ENCODE peak calls at places on chromosomes 12 and 14, in four cellular contexts. One of them, this sample, is unnamed.

GRCh38 chr12:50219544-50219943 is 52.4 kb upstream of the CERS5 start:
- DNase-seq in right lobe of liver: no peak
- DNase-seq in body of pancreas: no peak
- DNase-seq in LNCaP clone FGC: no peak
- DNase-seq in this sample: no peak

GRCh38 chr14:42710071-42710470 is 1103.4 kb downstream of the LRFN5 start:
- DNase-seq in right lobe of liver: no peak
- DNase-seq in LNCaP clone FGC: no peak
- DNase-seq in body of pancreas: no peak
- DNase-seq in this sample: no peak

GRCh38 chr12:91327889-91328288 is 145.3 kb upstream of the DCN start:
- DNase-seq in LNCaP clone FGC: peak
- DNase-seq in right lobe of liver: no peak
- DNase-seq in body of pancreas: no peak
- DNase-seq in this sample: no peak

GRCh38 chr12:89067436-89067835 is 284.9 kb downstream of the DUSP6 start:
- DNase-seq in right lobe of liver: no peak
- DNase-seq in LNCaP clone FGC: no peak
- DNase-seq in body of pancreas: no peak
- DNase-seq in this sample: peak

GRCh38 chr14:30621354-30621953 is 665 bp upstream of the SCFD1 start:
- DNase-seq in body of pancreas: peak
- DNase-seq in LNCaP clone FGC: no peak
- DNase-seq in right lobe of liver: peak
- DNase-seq in this sample: peak

GRCh38 chr14:76389841-76390240 is 13.9 kb downstream of the ESRRB start:
- DNase-seq in body of pancreas: no peak
- DNase-seq in right lobe of liver: no peak
- DNase-seq in LNCaP clone FGC: no peak
- DNase-seq in this sample: no peak

GRCh38 chr14:65333926-65334687 is 78.4 kb upstream of the FUT8 start:
- DNase-seq in LNCaP clone FGC: no peak
- DNase-seq in right lobe of liver: no peak
- DNase-seq in body of pancreas: no peak
- DNase-seq in this sample: no peak

GRCh38 chr12:65199604-65200003 is 30.2 kb downstream of the LEMD3 start:
- DNase-seq in right lobe of liver: no peak
- DNase-seq in LNCaP clone FGC: no peak
- DNase-seq in body of pancreas: no peak
- DNase-seq in this sample: no peak

GRCh38 chr12:89884917-89885316 is 176.3 kb upstream of the ATP2B1 start:
- DNase-seq in right lobe of liver: no peak
- DNase-seq in LNCaP clone FGC: no peak
- DNase-seq in body of pancreas: no peak
- DNase-seq in this sample: no peak

GRCh38 chr12:75564821-75565220 is 53.4 kb upstream of the KRR1 start:
- DNase-seq in right lobe of liver: no peak
- DNase-seq in LNCaP clone FGC: no peak
- DNase-seq in body of pancreas: no peak
- DNase-seq in this sample: no peak

GRCh38 chr12:25119020-25119419 is 75.9 kb downstream of the DNAI7 start:
- DNase-seq in right lobe of liver: no peak
- DNase-seq in LNCaP clone FGC: no peak
- DNase-seq in body of pancreas: no peak
- DNase-seq in this sample: no peak

GRCh38 chr12:34335819-34336262 is 313.5 kb downstream of the ALG10 start:
- DNase-seq in LNCaP clone FGC: no peak
- DNase-seq in body of pancreas: no peak
- DNase-seq in right lobe of liver: no peak
- DNase-seq in this sample: no peak

GRCh38 chr14:34912182-34912581 is 37.0 kb upstream of the BAZ1A start:
- DNase-seq in LNCaP clone FGC: no peak
- DNase-seq in right lobe of liver: no peak
- DNase-seq in body of pancreas: no peak
- DNase-seq in this sample: no peak

GRCh38 chr14:45364565-45364964 is 111.6 kb upstream of the MIS18BP1 start:
- DNase-seq in body of pancreas: no peak
- DNase-seq in right lobe of liver: no peak
- DNase-seq in LNCaP clone FGC: no peak
- DNase-seq in this sample: no peak

GRCh38 chr12:49872781-49873181 is 29.9 kb upstream of the BCDIN3D start:
- DNase-seq in LNCaP clone FGC: no peak
- DNase-seq in body of pancreas: no peak
- DNase-seq in right lobe of liver: no peak
- DNase-seq in this sample: peak

GRCh38 chr12:96445743-96446655 is 43.4 kb upstream of the CFAP54 start:
- DNase-seq in right lobe of liver: no peak
- DNase-seq in body of pancreas: peak
- DNase-seq in LNCaP clone FGC: no peak
- DNase-seq in this sample: peak

GRCh38 chr12:25254271-25254880 is 3.6 kb upstream of the KRAS start:
- DNase-seq in body of pancreas: no peak
- DNase-seq in LNCaP clone FGC: no peak
- DNase-seq in right lobe of liver: no peak
- DNase-seq in this sample: no peak

GRCh38 chr14:100639280-100639679 is 52.1 kb upstream of the BEGAIN start:
- DNase-seq in body of pancreas: no peak
- DNase-seq in LNCaP clone FGC: no peak
- DNase-seq in right lobe of liver: no peak
- DNase-seq in this sample: no peak

GRCh38 chr12:47408171-47408871 is 297.5 kb downstream of the RPAP3 start:
- DNase-seq in right lobe of liver: no peak
- DNase-seq in LNCaP clone FGC: peak
- DNase-seq in body of pancreas: peak
- DNase-seq in this sample: peak

GRCh38 chr12:4074129-4074528 is 199.4 kb upstream of the CCND2 start:
- DNase-seq in body of pancreas: no peak
- DNase-seq in LNCaP clone FGC: no peak
- DNase-seq in right lobe of liver: no peak
- DNase-seq in this sample: no peak

GRCh38 chr12:4064008-4064407 is 190.8 kb upstream of the PARP11 start:
- DNase-seq in body of pancreas: no peak
- DNase-seq in LNCaP clone FGC: no peak
- DNase-seq in right lobe of liver: no peak
- DNase-seq in this sample: no peak

GRCh38 chr12:4069046-4070010 is 196.1 kb upstream of the PARP11 start:
- DNase-seq in LNCaP clone FGC: no peak
- DNase-seq in body of pancreas: no peak
- DNase-seq in right lobe of liver: no peak
- DNase-seq in this sample: peak
- TF ChIP-seq CTCF in LNCaP clone FGC: no peak
- TF ChIP-seq CTCF in body of pancreas: no peak
- TF ChIP-seq CTCF in right lobe of liver: no peak
- TF ChIP-seq CTCF in this sample: no peak

DNA sequence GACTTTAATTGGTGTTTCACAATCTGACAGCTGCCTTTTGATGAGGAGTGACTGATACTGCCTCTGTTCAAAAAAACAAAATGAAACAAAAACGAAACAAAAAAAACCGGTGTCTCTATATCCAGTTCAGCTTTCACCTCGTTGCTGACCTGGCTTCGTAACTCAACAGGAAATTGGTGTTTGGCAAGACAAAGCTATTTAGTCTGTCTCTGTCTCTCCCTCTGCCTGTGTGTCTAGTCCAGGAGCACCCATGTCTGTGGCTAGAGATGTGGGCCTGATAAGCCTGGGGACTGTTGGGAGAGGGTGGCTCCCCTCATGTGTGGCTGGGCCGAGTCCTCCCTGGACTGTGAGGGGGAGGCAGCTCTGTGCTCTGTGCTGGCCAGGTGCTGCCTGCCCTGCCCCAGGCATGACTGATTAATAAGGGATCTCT is 11.3 kb downstream of the CACNA1C start:
- DNase-seq in LNCaP clone FGC: no peak
- DNase-seq in right lobe of liver: no peak
- DNase-seq in body of pancreas: no peak
- DNase-seq in this sample: no peak
- H3K4me3 ChIP-seq in LNCaP clone FGC: no peak
- H3K4me3 ChIP-seq in right lobe of liver: no peak
- H3K4me3 ChIP-seq in body of pancreas: no peak
- H3K4me3 ChIP-seq in this sample: no peak

GRCh38 chr14:20866194-20866593 is 25.0 kb upstream of the RNASE3 start:
- DNase-seq in right lobe of liver: no peak
- DNase-seq in LNCaP clone FGC: no peak
- DNase-seq in body of pancreas: no peak
- DNase-seq in this sample: no peak

DNA sequence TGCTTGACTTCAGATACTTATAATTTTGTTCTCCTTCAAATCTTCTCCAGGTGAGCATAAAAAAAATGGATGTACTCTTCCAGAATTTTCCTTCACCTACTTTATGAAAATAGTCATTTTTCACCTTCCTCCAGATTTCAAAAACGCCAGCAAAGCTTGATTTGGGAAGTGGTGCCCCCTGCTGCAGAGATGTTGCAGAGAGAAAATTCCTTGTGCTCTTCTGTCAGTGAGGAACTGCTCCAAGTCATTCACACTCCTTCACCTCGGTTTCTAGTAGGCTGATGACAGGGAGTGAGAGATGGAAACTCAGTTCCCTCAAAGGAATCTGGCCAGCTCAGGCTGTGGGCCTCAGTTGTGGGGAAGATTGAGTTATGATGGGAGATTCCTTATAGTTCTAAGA is 24.2 kb upstream of the RNASE3 start:
- DNase-seq in LNCaP clone FGC: no peak
- DNase-seq in body of pancreas: peak
- DNase-seq in right lobe of liver: no peak
- DNase-seq in this sample: no peak
- TF ChIP-seq CTCF in LNCaP clone FGC: peak
- TF ChIP-seq CTCF in body of pancreas: peak
- TF ChIP-seq CTCF in right lobe of liver: no peak
- TF ChIP-seq CTCF in this sample: peak

GRCh38 chr12:1474567-1475153 is 119.7 kb downstream of the FBXL14 start:
- DNase-seq in body of pancreas: no peak
- DNase-seq in right lobe of liver: no peak
- DNase-seq in LNCaP clone FGC: no peak
- DNase-seq in this sample: peak
- H3K4me3 ChIP-seq in body of pancreas: no peak
- H3K4me3 ChIP-seq in right lobe of liver: no peak
- H3K4me3 ChIP-seq in LNCaP clone FGC: no peak
- H3K4me3 ChIP-seq in this sample: no peak

GRCh38 chr14:92510972-92511371 is 2.6 kb upstream of the RIN3 start:
- DNase-seq in LNCaP clone FGC: no peak
- DNase-seq in right lobe of liver: no peak
- DNase-seq in body of pancreas: no peak
- DNase-seq in this sample: no peak
- TF ChIP-seq CTCF in LNCaP clone FGC: peak
- TF ChIP-seq CTCF in right lobe of liver: peak
- TF ChIP-seq CTCF in body of pancreas: no peak
- TF ChIP-seq CTCF in this sample: no peak

DNA sequence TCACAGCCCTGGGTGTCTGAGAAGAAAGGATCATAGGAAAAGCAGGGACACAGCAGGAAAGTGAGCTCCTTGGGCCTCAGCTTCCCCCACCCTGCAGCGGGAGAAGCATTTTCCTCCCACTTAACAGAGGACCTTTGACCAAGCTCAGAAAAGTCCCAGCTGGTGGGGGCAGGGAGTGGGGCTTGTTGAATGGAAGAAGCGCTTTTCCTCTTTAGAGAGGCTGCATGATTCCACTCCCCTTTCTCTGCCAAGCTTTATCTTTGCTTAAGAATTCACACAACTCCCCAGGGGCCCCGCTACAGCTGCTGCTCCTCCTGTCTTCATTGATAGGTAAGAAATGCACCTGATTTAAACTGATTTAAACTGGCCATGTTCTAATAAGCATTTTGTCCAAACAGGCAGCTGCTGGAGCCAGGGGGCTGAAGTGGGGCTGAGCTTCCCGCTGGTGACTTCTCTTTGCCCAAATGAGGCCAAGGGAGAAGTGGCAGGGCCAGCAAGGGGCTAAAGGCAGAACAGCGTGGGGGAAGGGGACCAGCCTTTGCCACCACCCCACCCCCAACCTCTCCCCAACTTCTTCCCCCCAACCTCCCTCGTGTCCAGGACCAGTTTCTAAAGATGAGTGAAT is 1.7 kb upstream of the PAPLN start:
- DNase-seq in body of pancreas: no peak
- DNase-seq in right lobe of liver: no peak
- DNase-seq in LNCaP clone FGC: no peak
- DNase-seq in this sample: no peak
- H3K4me3 ChIP-seq in body of pancreas: no peak
- H3K4me3 ChIP-seq in right lobe of liver: no peak
- H3K4me3 ChIP-seq in LNCaP clone FGC: no peak
- H3K4me3 ChIP-seq in this sample: no peak

GRCh38 chr14:61192970-61193369 is 88.2 kb downstream of the TMEM30B start:
- DNase-seq in body of pancreas: no peak
- DNase-seq in right lobe of liver: no peak
- DNase-seq in LNCaP clone FGC: no peak
- DNase-seq in this sample: no peak

GRCh38 chr14:61197416-61197815 is 83.7 kb downstream of the TMEM30B start:
- DNase-seq in body of pancreas: no peak
- DNase-seq in LNCaP clone FGC: no peak
- DNase-seq in right lobe of liver: no peak
- DNase-seq in this sample: no peak

GRCh38 chr14:61196792-61197191 is 84.3 kb downstream of the TMEM30B start:
- DNase-seq in body of pancreas: no peak
- DNase-seq in LNCaP clone FGC: no peak
- DNase-seq in right lobe of liver: no peak
- DNase-seq in this sample: peak

GRCh38 chr14:61193471-61193870 is 87.7 kb downstream of the TMEM30B start:
- DNase-seq in right lobe of liver: no peak
- DNase-seq in body of pancreas: no peak
- DNase-seq in LNCaP clone FGC: no peak
- DNase-seq in this sample: no peak

DNA sequence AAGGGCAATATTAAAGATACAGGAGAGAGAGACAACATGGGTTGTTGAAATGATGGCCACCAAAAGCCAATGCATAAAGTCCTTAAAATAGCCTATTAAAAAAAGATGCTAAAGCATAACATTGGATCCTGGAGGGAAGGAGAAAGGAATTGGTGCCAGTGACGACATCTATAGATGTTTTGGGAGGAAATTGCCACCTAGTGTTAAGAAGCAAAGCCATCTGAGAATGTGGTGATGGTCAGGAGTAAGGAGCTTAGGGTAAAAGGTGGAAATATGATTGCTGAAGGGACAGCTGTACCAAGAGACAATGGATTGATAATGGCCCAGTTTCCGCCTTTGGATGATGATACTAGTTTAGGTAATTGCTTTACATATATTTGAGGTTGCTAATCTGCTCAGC is 85.1 kb downstream of the TMEM30B start:
- DNase-seq in LNCaP clone FGC: no peak
- DNase-seq in body of pancreas: no peak
- DNase-seq in right lobe of liver: no peak
- DNase-seq in this sample: no peak
- TF ChIP-seq CTCF in LNCaP clone FGC: peak
- TF ChIP-seq CTCF in body of pancreas: no peak
- TF ChIP-seq CTCF in right lobe of liver: no peak
- TF ChIP-seq CTCF in this sample: no peak

GRCh38 chr12:112833939-112834338 is 42.4 kb downstream of the RPH3A start:
- DNase-seq in body of pancreas: no peak
- DNase-seq in right lobe of liver: no peak
- DNase-seq in LNCaP clone FGC: no peak
- DNase-seq in this sample: no peak
- H3K4me3 ChIP-seq in body of pancreas: no peak
- H3K4me3 ChIP-seq in right lobe of liver: no peak
- H3K4me3 ChIP-seq in LNCaP clone FGC: no peak
- H3K4me3 ChIP-seq in this sample: no peak

This sample was measured in epithelial cell of esophagus.